ENCODE peak calls at places on chromosomes 16 and 17, in five cellular contexts. One of them, this sample, is unnamed.

GRCh38 chr16:78065344-78065743 is 34.1 kb upstream of the WWOX start:
- DNase-seq in left ventricle myocardium inferior: no peak
- DNase-seq in epithelial cell of esophagus: no peak
- DNase-seq in HepG2: no peak
- DNase-seq in right lobe of liver: no peak
- DNase-seq in this sample: no peak

GRCh38 chr17:48646183-48647102 is 20.3 kb upstream of the HOXB9 start:
- DNase-seq in left ventricle myocardium inferior: no peak
- DNase-seq in epithelial cell of esophagus: no peak
- DNase-seq in HepG2: no peak
- DNase-seq in right lobe of liver: no peak
- DNase-seq in this sample: no peak

GRCh38 chr17:42167807-42168206 is 13.0 kb upstream of the RAB5C start:
- DNase-seq in left ventricle myocardium inferior: no peak
- DNase-seq in epithelial cell of esophagus: no peak
- DNase-seq in HepG2: no peak
- DNase-seq in right lobe of liver: no peak
- DNase-seq in this sample: no peak

GRCh38 chr17:36755586-36755985 is 154.2 kb downstream of the MRM1 start:
- DNase-seq in left ventricle myocardium inferior: no peak
- DNase-seq in epithelial cell of esophagus: peak
- DNase-seq in HepG2: peak
- DNase-seq in right lobe of liver: no peak
- DNase-seq in this sample: no peak

GRCh38 chr16:13708361-13708760 is 211.6 kb upstream of the ERCC4 start:
- DNase-seq in left ventricle myocardium inferior: no peak
- DNase-seq in epithelial cell of esophagus: no peak
- DNase-seq in HepG2: no peak
- DNase-seq in right lobe of liver: no peak
- DNase-seq in this sample: no peak

GRCh38 chr17:14428640-14429029 is 127.8 kb downstream of the HS3ST3B1 start:
- DNase-seq in left ventricle myocardium inferior: no peak
- DNase-seq in epithelial cell of esophagus: no peak
- DNase-seq in HepG2: no peak
- DNase-seq in right lobe of liver: no peak
- DNase-seq in this sample: no peak

GRCh38 chr16:81910366-81910885 is 100.8 kb downstream of the SDR42E1 start:
- DNase-seq in left ventricle myocardium inferior: no peak
- DNase-seq in epithelial cell of esophagus: no peak
- DNase-seq in HepG2: no peak
- DNase-seq in right lobe of liver: no peak
- DNase-seq in this sample: no peak

GRCh38 chr16:30115238-30115637 is 1.9 kb upstream of the GDPD3 start:
- DNase-seq in left ventricle myocardium inferior: no peak
- DNase-seq in epithelial cell of esophagus: no peak
- DNase-seq in HepG2: no peak
- DNase-seq in right lobe of liver: no peak
- DNase-seq in this sample: no peak

GRCh38 chr16:30368122-30368791 is 2.0 kb downstream of the TBC1D10B start:
- DNase-seq in left ventricle myocardium inferior: no peak
- DNase-seq in epithelial cell of esophagus: peak
- DNase-seq in HepG2: no peak
- DNase-seq in right lobe of liver: no peak
- DNase-seq in this sample: no peak

GRCh38 chr17:81101614-81102306 is 63.5 kb upstream of the PVALEF start:
- DNase-seq in left ventricle myocardium inferior: peak
- DNase-seq in epithelial cell of esophagus: peak
- DNase-seq in HepG2: peak
- DNase-seq in right lobe of liver: peak
- DNase-seq in this sample: no peak

GRCh38 chr17:58249270-58250133 is 11.1 kb downstream of the LPO start:
- DNase-seq in left ventricle myocardium inferior: peak
- DNase-seq in epithelial cell of esophagus: peak
- DNase-seq in HepG2: peak
- DNase-seq in right lobe of liver: peak
- DNase-seq in this sample: no peak

GRCh38 chr16:84753412-84754325 is 53.9 kb downstream of the USP10 start:
- DNase-seq in left ventricle myocardium inferior: no peak
- DNase-seq in epithelial cell of esophagus: no peak
- DNase-seq in HepG2: no peak
- DNase-seq in right lobe of liver: no peak
- DNase-seq in this sample: no peak

GRCh38 chr17:66525338-66525737 is 222.9 kb downstream of the PRKCA start:
- DNase-seq in left ventricle myocardium inferior: peak
- DNase-seq in epithelial cell of esophagus: no peak
- DNase-seq in HepG2: no peak
- DNase-seq in right lobe of liver: no peak
- DNase-seq in this sample: no peak

GRCh38 chr16:19113577-19114358 is at the start of gene ITPRIPL2:
- DNase-seq in left ventricle myocardium inferior: peak
- DNase-seq in epithelial cell of esophagus: peak
- DNase-seq in HepG2: peak
- DNase-seq in right lobe of liver: peak
- DNase-seq in this sample: no peak

GRCh38 chr17:15998031-15998574 is 1.4 kb downstream of the ZSWIM7 start:
- DNase-seq in left ventricle myocardium inferior: no peak
- DNase-seq in epithelial cell of esophagus: no peak
- DNase-seq in HepG2: no peak
- DNase-seq in right lobe of liver: no peak
- DNase-seq in this sample: no peak

GRCh38 chr16:1338119-1338730 is 4.8 kb downstream of the BAIAP3 start:
- DNase-seq in left ventricle myocardium inferior: no peak
- DNase-seq in epithelial cell of esophagus: peak
- DNase-seq in HepG2: peak
- DNase-seq in right lobe of liver: peak
- DNase-seq in this sample: no peak

GRCh38 chr16:47162670-47163420 is 19.1 kb upstream of the NETO2 start:
- DNase-seq in left ventricle myocardium inferior: no peak
- DNase-seq in epithelial cell of esophagus: no peak
- DNase-seq in HepG2: no peak
- DNase-seq in right lobe of liver: no peak
- DNase-seq in this sample: no peak
- TF ChIP-seq CTCF in left ventricle myocardium inferior: peak
- TF ChIP-seq CTCF in epithelial cell of esophagus: no peak
- TF ChIP-seq CTCF in HepG2: no peak
- TF ChIP-seq CTCF in right lobe of liver: no peak
- TF ChIP-seq CTCF in this sample: no peak

DNA sequence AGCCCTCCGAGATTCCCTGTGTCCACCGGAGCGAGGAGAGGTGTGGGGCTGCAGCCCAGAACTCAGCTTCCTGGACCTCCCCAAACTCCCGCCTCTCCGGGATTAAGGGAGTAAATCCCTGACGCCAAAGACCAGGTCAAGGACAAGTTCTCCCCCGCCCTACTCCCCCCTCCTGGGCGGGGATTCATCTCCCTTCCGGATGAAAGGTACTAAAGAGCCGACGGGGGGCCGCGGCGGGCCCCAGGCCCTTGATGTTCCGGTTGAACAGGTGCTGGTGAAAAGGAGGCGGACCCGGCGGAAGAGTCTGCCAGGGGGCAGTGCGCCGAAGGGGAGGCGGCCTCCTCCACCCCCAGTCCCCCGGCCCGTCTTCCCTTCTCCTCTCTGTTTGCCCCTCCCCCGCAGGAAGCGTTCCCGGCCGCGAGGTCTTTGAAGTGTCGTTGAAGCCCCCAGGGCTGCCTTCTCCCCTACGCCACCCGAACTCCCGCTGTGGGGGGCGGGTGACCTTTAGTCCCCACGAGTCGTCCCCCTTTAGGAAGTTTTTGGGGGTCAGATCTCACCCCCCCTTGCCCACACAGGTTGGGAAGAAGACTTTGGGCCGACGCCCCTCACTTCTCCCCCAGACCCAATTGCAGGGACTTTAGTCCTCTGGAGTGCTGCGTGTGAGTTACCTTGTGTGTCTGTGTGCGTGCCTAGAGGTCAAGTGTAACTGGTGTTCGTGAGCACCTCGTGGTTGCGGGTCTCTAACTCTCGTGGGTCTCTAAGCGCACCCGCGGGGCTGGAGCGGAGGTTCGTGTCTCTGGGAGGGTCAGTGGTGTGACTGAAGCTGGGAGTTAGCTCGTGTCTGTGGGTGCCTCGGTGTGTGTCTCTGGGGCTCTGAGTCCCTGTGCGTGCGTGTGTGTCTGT is 1.1 kb upstream of the MLLT6 start:
- DNase-seq in left ventricle myocardium inferior: peak
- DNase-seq in epithelial cell of esophagus: peak
- DNase-seq in HepG2: peak
- DNase-seq in right lobe of liver: peak
- DNase-seq in this sample: peak
- TF ChIP-seq CTCF in left ventricle myocardium inferior: no peak
- TF ChIP-seq CTCF in epithelial cell of esophagus: no peak
- TF ChIP-seq CTCF in HepG2: peak
- TF ChIP-seq CTCF in right lobe of liver: no peak
- TF ChIP-seq CTCF in this sample: no peak

DNA sequence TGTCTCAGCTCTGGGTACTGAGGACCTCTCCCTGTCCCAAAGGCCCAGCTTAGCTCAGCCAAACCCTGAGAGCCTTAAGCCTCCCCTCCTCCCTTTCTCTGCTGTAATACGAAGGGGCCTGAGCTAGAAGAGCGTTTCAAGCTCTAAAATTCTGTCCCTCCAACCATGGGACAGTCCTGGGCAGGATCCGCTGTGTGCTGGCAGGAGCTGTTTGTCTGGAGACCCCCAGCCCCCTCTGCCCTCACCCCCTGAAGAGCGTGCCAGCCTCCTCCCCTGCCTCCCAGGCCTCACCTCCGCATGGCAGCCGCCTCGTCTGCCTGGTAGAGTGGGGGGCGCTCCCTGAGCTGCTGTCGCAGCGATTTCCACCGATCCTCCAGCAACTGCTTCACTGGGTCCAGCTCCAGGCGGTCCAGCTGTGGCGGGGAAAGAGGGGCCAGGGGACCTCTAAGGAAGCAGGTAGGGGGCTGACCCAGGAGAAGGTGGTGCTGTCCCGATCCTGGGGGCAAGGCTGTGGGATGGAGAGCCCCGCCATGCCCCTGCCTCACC is 14.7 kb downstream of the UBALD2 start:
- DNase-seq in left ventricle myocardium inferior: no peak
- DNase-seq in epithelial cell of esophagus: no peak
- DNase-seq in HepG2: no peak
- DNase-seq in right lobe of liver: no peak
- DNase-seq in this sample: no peak
- TF ChIP-seq CTCF in left ventricle myocardium inferior: peak
- TF ChIP-seq CTCF in epithelial cell of esophagus: no peak
- TF ChIP-seq CTCF in HepG2: no peak
- TF ChIP-seq CTCF in right lobe of liver: no peak
- TF ChIP-seq CTCF in this sample: peak

DNA sequence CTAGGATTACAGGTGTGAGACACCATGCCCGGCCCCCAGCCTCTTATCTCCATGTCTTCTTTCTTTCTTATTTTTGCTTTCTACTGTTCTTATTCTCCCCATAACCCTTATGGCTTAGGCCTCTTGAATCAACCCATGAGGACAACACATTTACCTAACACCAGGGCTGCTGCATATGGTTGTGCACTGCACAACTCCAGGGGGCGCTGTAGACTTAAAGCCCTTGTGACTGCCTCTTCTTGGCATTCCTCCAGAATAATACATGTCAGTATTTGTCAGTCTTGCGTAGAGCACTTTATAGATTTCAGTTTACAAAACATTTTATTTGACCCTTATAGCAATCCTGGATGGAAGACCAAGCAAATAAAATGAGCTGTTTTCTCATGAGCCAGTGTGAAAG is 225.0 kb upstream of the SALL1 start:
- DNase-seq in left ventricle myocardium inferior: no peak
- DNase-seq in epithelial cell of esophagus: no peak
- DNase-seq in HepG2: no peak
- DNase-seq in right lobe of liver: no peak
- DNase-seq in this sample: no peak
- TF ChIP-seq CTCF in left ventricle myocardium inferior: no peak
- TF ChIP-seq CTCF in epithelial cell of esophagus: peak
- TF ChIP-seq CTCF in HepG2: no peak
- TF ChIP-seq CTCF in right lobe of liver: peak
- TF ChIP-seq CTCF in this sample: no peak

DNA sequence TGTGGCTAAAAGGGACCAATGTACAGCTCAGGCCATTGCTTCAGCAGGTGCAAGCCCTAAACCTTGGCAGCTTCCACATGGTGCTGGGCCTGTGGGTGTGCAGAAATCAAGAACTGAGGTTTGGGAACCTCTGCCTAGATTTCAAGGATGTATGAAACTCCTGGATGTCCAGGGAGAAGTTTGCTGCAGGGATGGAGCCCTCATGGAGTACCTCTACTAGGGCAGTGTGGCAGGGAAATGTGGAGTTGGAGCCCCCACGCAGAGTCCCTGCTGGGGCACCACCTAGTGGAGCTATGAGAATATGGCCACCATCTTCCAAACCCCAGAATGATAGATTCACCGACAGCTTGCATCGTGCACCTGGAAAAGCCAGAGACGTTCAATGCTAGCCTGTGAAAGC is 13.0 kb downstream of the EFCAB5 start:
- DNase-seq in left ventricle myocardium inferior: no peak
- DNase-seq in epithelial cell of esophagus: no peak
- DNase-seq in HepG2: no peak
- DNase-seq in right lobe of liver: no peak
- DNase-seq in this sample: no peak
- TF ChIP-seq CTCF in left ventricle myocardium inferior: no peak
- TF ChIP-seq CTCF in epithelial cell of esophagus: no peak
- TF ChIP-seq CTCF in HepG2: no peak
- TF ChIP-seq CTCF in right lobe of liver: peak
- TF ChIP-seq CTCF in this sample: no peak

GRCh38 chr17:82158825-82159224 is 53.8 kb downstream of the CCDC57 start:
- DNase-seq in left ventricle myocardium inferior: no peak
- DNase-seq in epithelial cell of esophagus: no peak
- DNase-seq in HepG2: no peak
- DNase-seq in right lobe of liver: no peak
- DNase-seq in this sample: no peak
- TF ChIP-seq CTCF in left ventricle myocardium inferior: no peak
- TF ChIP-seq CTCF in epithelial cell of esophagus: no peak
- TF ChIP-seq CTCF in HepG2: no peak
- TF ChIP-seq CTCF in right lobe of liver: no peak
- TF ChIP-seq CTCF in this sample: no peak

DNA sequence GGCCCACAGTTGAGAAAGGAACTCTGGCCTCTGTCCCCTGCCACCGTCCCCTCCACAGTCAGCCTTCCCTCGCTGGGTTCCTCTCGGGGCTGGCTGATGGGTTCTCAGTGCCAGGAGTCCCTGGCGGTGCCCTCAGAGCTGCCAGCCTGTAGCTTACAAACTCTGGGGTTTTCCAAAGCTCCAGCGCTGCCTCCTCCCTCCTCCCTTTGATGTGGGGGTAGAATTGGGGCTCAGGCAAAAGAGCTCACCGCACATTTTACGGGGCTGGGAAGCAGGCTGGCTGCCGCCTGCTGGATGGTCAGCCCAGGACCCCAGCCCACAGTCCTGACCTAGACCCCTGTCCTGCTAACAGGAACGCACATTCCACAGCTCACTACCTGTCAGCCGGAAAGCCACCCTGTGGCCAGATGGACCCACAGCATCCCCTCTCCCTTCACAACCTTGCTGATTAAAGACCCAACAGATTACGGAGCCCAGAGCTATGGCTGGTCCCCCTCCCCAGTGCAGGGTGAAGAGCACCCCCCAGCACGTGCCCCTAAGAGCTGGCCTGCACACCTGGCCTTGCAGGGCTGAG is 6.0 kb downstream of the VASN start:
- DNase-seq in left ventricle myocardium inferior: no peak
- DNase-seq in epithelial cell of esophagus: no peak
- DNase-seq in HepG2: no peak
- DNase-seq in right lobe of liver: no peak
- DNase-seq in this sample: no peak
- TF ChIP-seq CTCF in left ventricle myocardium inferior: no peak
- TF ChIP-seq CTCF in epithelial cell of esophagus: no peak
- TF ChIP-seq CTCF in HepG2: peak
- TF ChIP-seq CTCF in right lobe of liver: no peak
- TF ChIP-seq CTCF in this sample: peak